ENCODE peak calls at places on chromosomes 1 and 21, in nine cellular contexts. G is hepatocyte, C is heart left ventricle, Q is stomach, P is fibroblast of the aortic adventitia, K is AG09309, H is Peyer's patch, Y is right atrium auricular region, S is prostate gland. J is an unnamed sample.
A peak's percentile ranks its signal among the peaks of the same experiment; 100 is the strongest.

GRCh38 chr21:39048064-39048463 is 135.2 kb downstream of the PSMG1 start:
- DNase-seq in G (peak; percentile 85), C (peak; percentile 43), P (peak; percentile 14), Q (no peak), H (no peak), Y (no peak), S (no peak), K (no peak), J (peak; percentile 15)

GRCh38 chr21:31644648-31645047 is 14.8 kb upstream of the SOD1 start:
- DNase-seq in H (no peak), Y (no peak), C (no peak), S (no peak), Q (peak; percentile 53), G (no peak), P (no peak), K (no peak), J (no peak)

GRCh38 chr1:111469539-111469938 is 4.2 kb upstream of the C1orf162 start:
- DNase-seq in Y (no peak), C (no peak), P (no peak), S (no peak), G (no peak), H (no peak), K (no peak), Q (no peak), J (no peak)

GRCh38 chr1:33300673-33301072 is 20.2 kb downstream of the A3GALT2 start:
- DNase-seq in K (peak; percentile 56), Y (peak; percentile 77), Q (peak; percentile 73), H (no peak), G (peak; percentile 70), S (peak; percentile 44), C (no peak), P (peak; percentile 90), J (peak; percentile 83)

GRCh38 chr1:109669246-109669948 is 1.5 kb downstream of the GSTM2 start:
- DNase-seq in K (no peak), H (no peak), G (no peak), Q (no peak), P (no peak), Y (no peak), C (no peak), S (no peak), J (no peak)

GRCh38 chr1:27103498-27103897 is 51.4 kb downstream of the SLC9A1 start:
- DNase-seq in S (no peak), Q (no peak), Y (no peak), H (no peak), C (no peak), K (no peak), P (no peak), G (no peak), J (no peak)

GRCh38 chr1:31912839-31913239 is 25.3 kb downstream of the PTP4A2 start:
- DNase-seq in Y (no peak), H (no peak), G (no peak), C (no peak), Q (no peak), K (no peak), P (no peak), S (no peak), J (no peak)

GRCh38 chr1:154469844-154470417 is 32.1 kb upstream of the TDRD10 start:
- DNase-seq in C (no peak), H (no peak), S (no peak), G (peak; percentile 26), Q (no peak), K (no peak), Y (no peak), P (no peak), J (no peak)

GRCh38 chr1:230752407-230752806 is 5.2 kb downstream of the CAPN9 start:
- DNase-seq in H (peak; percentile 84), S (peak; percentile 88), Q (peak; percentile 88), C (no peak), Y (no peak), P (no peak), G (no peak), K (no peak), J (no peak)

GRCh38 chr1:25198731-25199231 is 33.5 kb downstream of the SYF2 start:
- DNase-seq in H (peak; percentile 55), K (no peak), Q (peak; percentile 72), C (no peak), P (no peak), Y (no peak), G (no peak), S (peak; percentile 88), J (no peak)

GRCh38 chr1:168786476-168787330 is 57.7 kb upstream of the DPT start:
- DNase-seq in Q (no peak), C (no peak), S (no peak), H (no peak), P (no peak), K (no peak), G (no peak), Y (no peak), J (no peak)

GRCh38 chr1:55554611-55555010 is 339.4 kb upstream of the USP24 start:
- DNase-seq in P (no peak), Q (no peak), G (no peak), K (no peak), H (no peak), Y (no peak), C (no peak), S (no peak), J (no peak)

DNA sequence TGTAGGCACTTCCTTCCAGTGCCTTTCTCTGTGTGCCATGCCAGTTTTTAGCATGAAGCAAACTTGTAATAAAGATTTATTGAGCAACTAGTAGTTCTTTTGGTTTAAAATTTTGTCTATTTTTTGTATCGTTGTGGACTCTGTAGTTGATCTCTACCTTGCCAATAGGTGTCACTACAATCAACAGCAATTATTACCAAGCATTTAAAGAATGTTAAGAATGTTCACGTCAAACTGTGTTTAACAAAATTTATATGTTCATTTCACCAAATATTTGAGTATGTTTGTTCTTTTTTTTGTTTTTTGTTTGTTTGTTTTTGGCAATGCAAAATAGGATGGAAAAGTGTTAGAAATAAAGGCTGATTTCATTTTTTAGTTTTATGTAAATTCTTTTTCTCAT is 208.1 kb downstream of the PATJ start:
- DNase-seq in Q (no peak), S (no peak), G (no peak), C (no peak), P (peak; percentile 16), K (no peak), H (no peak), Y (no peak), J (peak; percentile 5)
- TF ChIP-seq CTCF in Q (no peak), S (no peak), G (peak; percentile 37), C (peak; percentile 31), P (no peak), K (no peak), H (no peak), Y (peak; percentile 48), J (peak; percentile 20)

GRCh38 chr1:64536217-64536835 is 66.4 kb downstream of the CACHD1 start:
- DNase-seq in Y (no peak), C (no peak), P (no peak), G (no peak), Q (no peak), K (no peak), H (no peak), S (peak; percentile 47), J (no peak)

GRCh38 chr1:64537942-64538341 is 68.0 kb downstream of the CACHD1 start:
- DNase-seq in P (no peak), H (no peak), S (no peak), Y (no peak), G (no peak), K (no peak), C (no peak), Q (no peak), J (no peak)

GRCh38 chr1:64538389-64538788 is 68.5 kb downstream of the CACHD1 start:
- DNase-seq in C (no peak), Q (no peak), Y (no peak), K (no peak), S (no peak), G (no peak), H (no peak), P (no peak), J (no peak)

GRCh38 chr1:64539279-64539678 is 69.3 kb downstream of the CACHD1 start:
- DNase-seq in H (no peak), G (no peak), K (no peak), C (no peak), Q (no peak), S (no peak), Y (no peak), P (no peak), J (no peak)

DNA sequence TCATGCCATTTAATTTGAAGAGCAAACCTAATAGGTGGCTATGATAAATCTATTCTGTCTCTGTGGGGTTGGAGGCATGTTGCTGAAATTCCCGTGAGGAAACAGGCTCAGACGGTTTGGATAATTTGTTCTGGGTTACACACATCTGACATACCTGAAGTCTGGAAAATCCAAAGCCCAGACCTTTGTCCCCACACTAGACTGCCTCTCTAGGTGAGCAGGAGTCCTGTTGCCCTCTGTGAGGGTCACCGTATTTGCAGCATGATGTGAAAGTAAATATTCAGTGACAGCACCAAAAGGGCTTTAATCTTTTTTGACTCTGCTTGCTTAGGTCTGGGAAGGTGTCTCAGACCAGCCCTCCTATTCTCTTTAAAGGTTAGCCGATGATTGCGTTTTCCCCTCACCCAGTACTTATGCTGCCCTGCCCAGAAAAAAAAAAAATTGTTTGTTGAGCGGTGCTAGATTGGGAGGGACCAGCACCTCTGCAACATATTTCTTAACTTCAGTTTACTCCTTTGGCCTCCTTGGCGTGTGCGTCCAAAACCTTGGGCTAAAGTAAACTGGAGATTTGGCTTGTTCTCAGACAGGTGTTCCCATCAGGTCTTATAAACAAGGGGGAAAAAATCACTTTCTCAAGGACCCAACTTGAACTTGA is 67.0 kb downstream of the CACHD1 start:
- DNase-seq in Q (peak; percentile 41), S (peak; percentile 67), G (peak; percentile 43), K (no peak), C (no peak), H (no peak), P (no peak), Y (no peak), J (no peak)
- H3K4me3 ChIP-seq in Q (peak overlapping the region; percentile 8), S (no peak overlapping the region), G (no peak overlapping the region), K (no peak overlapping the region), C (no peak overlapping the region), H (no peak overlapping the region), P (no peak overlapping the region), Y (no peak overlapping the region), J (no peak overlapping the region)

GRCh38 chr1:212718499-212718898 is 18.9 kb upstream of the BATF3 start:
- DNase-seq in H (no peak), S (no peak), C (no peak), Y (no peak), G (no peak), K (no peak), P (peak; percentile 33), Q (no peak), J (peak; percentile 49)
- TF ChIP-seq CTCF in H (no peak), S (no peak), C (no peak), Y (no peak), G (peak; percentile 10), K (peak; percentile 24), P (peak; percentile 26), Q (no peak), J (peak; percentile 35)

DNA sequence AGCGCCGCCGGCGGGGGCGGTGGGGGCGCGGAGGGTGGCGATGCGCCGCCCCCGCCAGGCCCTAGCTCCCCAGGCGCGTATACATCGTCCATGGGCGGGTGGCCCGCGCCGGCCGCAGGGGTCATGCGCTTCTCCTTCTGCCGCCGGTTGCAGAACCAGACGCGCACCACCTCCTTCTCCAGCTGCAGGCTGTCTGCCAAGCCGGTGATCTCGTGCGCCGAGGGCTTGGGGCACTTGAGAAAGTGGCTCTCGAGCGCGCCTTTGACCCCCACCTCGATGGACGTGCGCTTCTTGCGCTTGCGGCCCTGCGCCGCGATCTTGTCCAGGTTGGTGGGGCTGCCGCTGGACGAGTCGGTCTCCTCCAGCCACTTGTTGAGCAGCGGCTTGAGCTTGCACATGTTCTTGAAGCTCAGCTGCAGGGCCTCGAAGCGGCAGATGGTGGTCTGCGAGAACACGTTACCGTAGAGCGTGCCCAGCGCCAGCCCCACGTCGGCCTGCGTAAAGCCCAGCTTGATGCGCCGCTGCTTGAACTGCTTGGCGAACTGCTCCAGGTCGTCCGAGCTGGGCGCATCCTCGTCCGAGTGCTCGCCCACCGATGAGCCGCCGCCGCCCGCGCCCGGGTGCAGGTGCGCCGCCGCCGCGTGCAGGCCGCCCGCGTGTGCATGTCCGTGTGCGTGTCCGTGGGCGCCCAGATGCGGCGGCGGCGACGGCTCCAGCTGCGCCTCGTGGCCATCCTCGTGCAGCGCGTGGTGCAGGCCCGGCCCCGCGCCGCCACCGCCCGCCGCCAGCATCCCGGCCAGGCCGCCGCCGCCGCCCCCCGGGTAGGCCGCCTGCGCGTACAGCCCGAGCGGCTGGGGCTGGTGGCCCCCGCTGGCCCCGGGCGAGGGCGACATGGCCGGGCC is 911 bp downstream of the POU3F1 start:
- DNase-seq in P (peak; percentile 5), C (no peak), H (no peak), K (no peak), S (no peak), Y (no peak), Q (no peak), G (no peak), J (no peak)
- H3K4me3 ChIP-seq in P (no peak overlapping the region), C (peak overlapping the region; percentile 12), H (peak overlapping the region; percentile 66), K (no peak overlapping the region), S (no peak overlapping the region), Y (peak overlapping the region; percentile 70), Q (peak overlapping the region; percentile 66), G (no peak overlapping the region), J (no peak overlapping the region)